ENCODE peak calls at places on chromosomes 7 and 10, in five cellular contexts. One of them, this sample, is unnamed.

GRCh38 chr7:101728888-101729883 is 88.2 kb upstream of the CUX1 start:
- DNase-seq in NCI-H748 treated with DMSO at 0.1 percent for 48 hours: no peak
- DNase-seq in activated T-helper 9 cell treated with anti-CD3 and anti-CD28 coated beads, Interleukin-2, amount 50 U/mL, for 16 hours: no peak
- DNase-seq in DND-41: no peak
- DNase-seq in Ammon's horn: no peak
- DNase-seq in this sample: no peak

GRCh38 chr10:64011871-64012714 is 490.9 kb downstream of the REEP3 start:
- DNase-seq in DND-41: no peak
- DNase-seq in Ammon's horn: no peak
- DNase-seq in NCI-H748 treated with DMSO at 0.1 percent for 48 hours: no peak
- DNase-seq in activated T-helper 9 cell treated with anti-CD3 and anti-CD28 coated beads, Interleukin-2, amount 50 U/mL, for 16 hours: no peak
- DNase-seq in this sample: no peak

GRCh38 chr10:43044444-43045245 is 32.2 kb upstream of the RET start:
- DNase-seq in DND-41: no peak
- DNase-seq in NCI-H748 treated with DMSO at 0.1 percent for 48 hours: no peak
- DNase-seq in activated T-helper 9 cell treated with anti-CD3 and anti-CD28 coated beads, Interleukin-2, amount 50 U/mL, for 16 hours: no peak
- DNase-seq in Ammon's horn: no peak
- DNase-seq in this sample: no peak

GRCh38 chr10:24351883-24352778 is 143.2 kb downstream of the KIAA1217 start:
- DNase-seq in activated T-helper 9 cell treated with anti-CD3 and anti-CD28 coated beads, Interleukin-2, amount 50 U/mL, for 16 hours: no peak
- DNase-seq in NCI-H748 treated with DMSO at 0.1 percent for 48 hours: no peak
- DNase-seq in DND-41: no peak
- DNase-seq in Ammon's horn: no peak
- DNase-seq in this sample: no peak

GRCh38 chr7:46658281-46658680 is 737.2 kb upstream of the IGFBP3 start:
- DNase-seq in NCI-H748 treated with DMSO at 0.1 percent for 48 hours: no peak
- DNase-seq in activated T-helper 9 cell treated with anti-CD3 and anti-CD28 coated beads, Interleukin-2, amount 50 U/mL, for 16 hours: no peak
- DNase-seq in DND-41: no peak
- DNase-seq in Ammon's horn: no peak
- DNase-seq in this sample: no peak

GRCh38 chr10:15035385-15036301 is 8.1 kb upstream of the OLAH start:
- DNase-seq in Ammon's horn: peak
- DNase-seq in DND-41: peak
- DNase-seq in activated T-helper 9 cell treated with anti-CD3 and anti-CD28 coated beads, Interleukin-2, amount 50 U/mL, for 16 hours: no peak
- DNase-seq in NCI-H748 treated with DMSO at 0.1 percent for 48 hours: no peak
- DNase-seq in this sample: no peak

GRCh38 chr7:93910076-93910994 is 4.0 kb downstream of the GNGT1 start:
- DNase-seq in DND-41: no peak
- DNase-seq in NCI-H748 treated with DMSO at 0.1 percent for 48 hours: no peak
- DNase-seq in Ammon's horn: no peak
- DNase-seq in activated T-helper 9 cell treated with anti-CD3 and anti-CD28 coated beads, Interleukin-2, amount 50 U/mL, for 16 hours: no peak
- DNase-seq in this sample: no peak

GRCh38 chr10:17910144-17910789 is 41.5 kb upstream of the SLC39A12 start:
- DNase-seq in DND-41: peak
- DNase-seq in activated T-helper 9 cell treated with anti-CD3 and anti-CD28 coated beads, Interleukin-2, amount 50 U/mL, for 16 hours: no peak
- DNase-seq in Ammon's horn: peak
- DNase-seq in NCI-H748 treated with DMSO at 0.1 percent for 48 hours: peak
- DNase-seq in this sample: peak

GRCh38 chr7:139714163-139714901 is 63.5 kb downstream of the HIPK2 start:
- DNase-seq in DND-41: no peak
- DNase-seq in Ammon's horn: no peak
- DNase-seq in activated T-helper 9 cell treated with anti-CD3 and anti-CD28 coated beads, Interleukin-2, amount 50 U/mL, for 16 hours: no peak
- DNase-seq in NCI-H748 treated with DMSO at 0.1 percent for 48 hours: no peak
- DNase-seq in this sample: no peak

GRCh38 chr10:116120688-116121087 is 152.3 kb downstream of the GFRA1 start:
- DNase-seq in NCI-H748 treated with DMSO at 0.1 percent for 48 hours: no peak
- DNase-seq in Ammon's horn: no peak
- DNase-seq in activated T-helper 9 cell treated with anti-CD3 and anti-CD28 coated beads, Interleukin-2, amount 50 U/mL, for 16 hours: no peak
- DNase-seq in DND-41: no peak
- DNase-seq in this sample: no peak

GRCh38 chr7:66047426-66047825 is 28.2 kb upstream of the ASL start:
- DNase-seq in Ammon's horn: no peak
- DNase-seq in NCI-H748 treated with DMSO at 0.1 percent for 48 hours: no peak
- DNase-seq in DND-41: no peak
- DNase-seq in activated T-helper 9 cell treated with anti-CD3 and anti-CD28 coated beads, Interleukin-2, amount 50 U/mL, for 16 hours: no peak
- DNase-seq in this sample: no peak

GRCh38 chr10:75396861-75397570 is 4.5 kb downstream of the ZNF503 start:
- DNase-seq in DND-41: no peak
- DNase-seq in Ammon's horn: no peak
- DNase-seq in activated T-helper 9 cell treated with anti-CD3 and anti-CD28 coated beads, Interleukin-2, amount 50 U/mL, for 16 hours: no peak
- DNase-seq in NCI-H748 treated with DMSO at 0.1 percent for 48 hours: no peak
- DNase-seq in this sample: no peak

GRCh38 chr10:1739751-1740150 is 2.4 kb upstream of the ADARB2 start:
- DNase-seq in NCI-H748 treated with DMSO at 0.1 percent for 48 hours: peak
- DNase-seq in activated T-helper 9 cell treated with anti-CD3 and anti-CD28 coated beads, Interleukin-2, amount 50 U/mL, for 16 hours: no peak
- DNase-seq in DND-41: no peak
- DNase-seq in Ammon's horn: peak
- DNase-seq in this sample: peak

GRCh38 chr7:14351167-14351566 is 361.7 kb upstream of the ETV1 start:
- DNase-seq in NCI-H748 treated with DMSO at 0.1 percent for 48 hours: no peak
- DNase-seq in Ammon's horn: peak
- DNase-seq in activated T-helper 9 cell treated with anti-CD3 and anti-CD28 coated beads, Interleukin-2, amount 50 U/mL, for 16 hours: no peak
- DNase-seq in DND-41: no peak
- DNase-seq in this sample: no peak

GRCh38 chr7:82053453-82054032 is 283.7 kb upstream of the HGF start:
- DNase-seq in activated T-helper 9 cell treated with anti-CD3 and anti-CD28 coated beads, Interleukin-2, amount 50 U/mL, for 16 hours: no peak
- DNase-seq in Ammon's horn: no peak
- DNase-seq in NCI-H748 treated with DMSO at 0.1 percent for 48 hours: no peak
- DNase-seq in DND-41: no peak
- DNase-seq in this sample: no peak

GRCh38 chr10:96587255-96588059 is 645 bp upstream of the TM9SF3 start:
- DNase-seq in Ammon's horn: no peak
- DNase-seq in activated T-helper 9 cell treated with anti-CD3 and anti-CD28 coated beads, Interleukin-2, amount 50 U/mL, for 16 hours: no peak
- DNase-seq in DND-41: no peak
- DNase-seq in NCI-H748 treated with DMSO at 0.1 percent for 48 hours: peak
- DNase-seq in this sample: peak

GRCh38 chr7:142957723-142958122 is 4.4 kb downstream of the KEL start:
- DNase-seq in activated T-helper 9 cell treated with anti-CD3 and anti-CD28 coated beads, Interleukin-2, amount 50 U/mL, for 16 hours: no peak
- DNase-seq in Ammon's horn: no peak
- DNase-seq in NCI-H748 treated with DMSO at 0.1 percent for 48 hours: no peak
- DNase-seq in DND-41: no peak
- DNase-seq in this sample: no peak

GRCh38 chr7:137685439-137686164 is 161.2 kb downstream of the DGKI start:
- DNase-seq in activated T-helper 9 cell treated with anti-CD3 and anti-CD28 coated beads, Interleukin-2, amount 50 U/mL, for 16 hours: no peak
- DNase-seq in NCI-H748 treated with DMSO at 0.1 percent for 48 hours: no peak
- DNase-seq in Ammon's horn: no peak
- DNase-seq in DND-41: no peak
- DNase-seq in this sample: no peak

GRCh38 chr7:15685358-15686181 is 913 bp downstream of the MEOX2 start:
- DNase-seq in Ammon's horn: no peak
- DNase-seq in DND-41: no peak
- DNase-seq in NCI-H748 treated with DMSO at 0.1 percent for 48 hours: peak
- DNase-seq in activated T-helper 9 cell treated with anti-CD3 and anti-CD28 coated beads, Interleukin-2, amount 50 U/mL, for 16 hours: no peak
- DNase-seq in this sample: no peak

This sample was measured in NCI-H526 treated with DMSO at 0.1 percent for 48 hours.